ENCODE peak calls at places on chromosome X, in nine cellular contexts. T, E, K, I, N, B, W, S and J are unnamed samples.

GRCh38 chrX:75522565-75523411 is at the start of gene ZDHHC15:
- DNase-seq in T (peak), E (peak), K (peak), I (peak), N (peak), B (peak), W (peak), S (peak), J (no peak)

GRCh38 chrX:75544760-75545159 is 21.9 kb upstream of the ZDHHC15 start:
- DNase-seq in T (no peak), E (no peak), K (no peak), I (no peak), N (no peak), B (no peak), W (no peak), S (no peak), J (no peak)

GRCh38 chrX:42129541-42129940 is 206.2 kb upstream of the CASK start:
- DNase-seq in T (no peak), E (no peak), K (no peak), I (no peak), N (no peak), B (no peak), W (no peak), S (no peak), J (no peak)

GRCh38 chrX:119375561-119375960 is 23.6 kb upstream of the SLC25A43 start:
- DNase-seq in T (no peak), E (no peak), K (no peak), I (no peak), N (no peak), B (no peak), W (no peak), S (no peak), J (peak)

GRCh38 chrX:13396887-13397286 is 77.0 kb upstream of the ATXN3L start:
- DNase-seq in T (peak), E (no peak), K (no peak), I (peak), N (no peak), B (no peak), W (no peak), S (no peak), J (peak)

GRCh38 chrX:74119016-74119910 is 184.7 kb upstream of the ZCCHC13 start:
- DNase-seq in T (peak), E (no peak), K (no peak), I (peak), N (no peak), B (peak), W (peak), S (no peak), J (peak)

GRCh38 chrX:101958139-101958538 is 26.3 kb upstream of the ZMAT1 start:
- DNase-seq in T (peak), E (no peak), K (no peak), I (no peak), N (no peak), B (no peak), W (no peak), S (no peak), J (peak)

GRCh38 chrX:75038925-75039324 is 113.7 kb upstream of the NEXMIF start:
- DNase-seq in T (peak), E (no peak), K (no peak), I (peak), N (no peak), B (peak), W (peak), S (no peak), J (peak)

GRCh38 chrX:134692990-134693389 is 34.7 kb upstream of the PLAC1 start:
- DNase-seq in T (peak), E (no peak), K (no peak), I (peak), N (no peak), B (no peak), W (no peak), S (no peak), J (peak)

GRCh38 chrX:108312938-108313337 is 125.3 kb downstream of the COL4A6 start:
- DNase-seq in T (peak), E (peak), K (no peak), I (peak), N (no peak), B (peak), W (no peak), S (no peak), J (peak)

GRCh38 chrX:1134976-1135375 is 77.5 kb downstream of the CRLF2 start:
- DNase-seq in T (no peak), E (no peak), K (no peak), I (no peak), N (no peak), B (no peak), W (no peak), S (no peak), J (no peak)

GRCh38 chrX:27380163-27380845 is 82.8 kb downstream of the PPP4R3C start:
- DNase-seq in T (no peak), E (no peak), K (no peak), I (no peak), N (no peak), B (no peak), W (no peak), S (no peak), J (no peak)

GRCh38 chrX:47316276-47317025 is 53.9 kb upstream of the ZNF157 start:
- DNase-seq in T (no peak), E (no peak), K (no peak), I (no peak), N (no peak), B (peak), W (no peak), S (no peak), J (no peak)

GRCh38 chrX:62928906-62929305 is 422.2 kb downstream of the SPIN4 start:
- DNase-seq in T (no peak), E (no peak), K (no peak), I (no peak), N (no peak), B (no peak), W (no peak), S (no peak), J (no peak)

GRCh38 chrX:55119271-55119670 is 30.5 kb downstream of the PAGE2 start:
- DNase-seq in T (no peak), E (no peak), K (no peak), I (no peak), N (no peak), B (no peak), W (no peak), S (no peak), J (no peak)

GRCh38 chrX:143486105-143486504 is 31.2 kb downstream of the SPANXN3 start:
- DNase-seq in T (no peak), E (no peak), K (no peak), I (no peak), N (no peak), B (no peak), W (no peak), S (no peak), J (no peak)

GRCh38 chrX:54074826-54075225 is 30.6 kb upstream of the PHF8 start:
- DNase-seq in T (no peak), E (no peak), K (no peak), I (no peak), N (no peak), B (no peak), W (no peak), S (no peak), J (no peak)

GRCh38 chrX:31331928-31332327 is 260.1 kb upstream of the FTHL17 start:
- DNase-seq in T (no peak), E (no peak), K (no peak), I (no peak), N (no peak), B (peak), W (no peak), S (no peak), J (no peak)

GRCh38 chrX:318739-319578 is at the start of gene GTPBP6:
- DNase-seq in T (peak), E (peak), K (peak), I (peak), N (peak), B (peak), W (peak), S (peak), J (peak)

GRCh38 chrX:97398030-97398551 is 514.4 kb downstream of the RPA4 start:
- DNase-seq in T (no peak), E (no peak), K (no peak), I (peak), N (no peak), B (no peak), W (peak), S (no peak), J (no peak)

GRCh38 chrX:11899091-11899490 is 141.1 kb downstream of the MSL3 start:
- DNase-seq in T (peak), E (no peak), K (no peak), I (peak), N (no peak), B (no peak), W (no peak), S (no peak), J (no peak)

GRCh38 chrX:23503835-23504539 is 163.3 kb upstream of the PRDX4 start:
- DNase-seq in T (peak), E (peak), K (peak), I (peak), N (peak), B (peak), W (no peak), S (peak), J (peak)

GRCh38 chrX:140180585-140180984 is 215.3 kb upstream of the CXorf66 start:
- DNase-seq in T (peak), E (no peak), K (no peak), I (peak), N (no peak), B (no peak), W (no peak), S (no peak), J (peak)

GRCh38 chrX:43693602-43694406 is 37.7 kb downstream of the MAOA start:
- DNase-seq in T (peak), E (no peak), K (peak), I (no peak), N (no peak), B (peak), W (no peak), S (no peak), J (no peak)

GRCh38 chrX:72100051-72100755 is 31.5 kb downstream of the RTL5 start:
- DNase-seq in T (no peak), E (no peak), K (no peak), I (no peak), N (no peak), B (no peak), W (no peak), S (no peak), J (no peak)

GRCh38 chrX:18983711-18984380 is at the start of gene PHKA2:
- DNase-seq in T (peak), E (peak), K (peak), I (peak), N (peak), B (peak), W (peak), S (peak), J (peak)

GRCh38 chrX:12989456-12989855 is 14.5 kb downstream of the TMSB4X start:
- DNase-seq in T (peak), E (no peak), K (no peak), I (no peak), N (no peak), B (no peak), W (no peak), S (no peak), J (no peak)

GRCh38 chrX:139141370-139141769 is 389.2 kb upstream of the F9 start:
- DNase-seq in T (no peak), E (no peak), K (no peak), I (no peak), N (no peak), B (no peak), W (no peak), S (no peak), J (no peak)

GRCh38 chrX:64205735-64206491 is 405 bp upstream of the AMER1 start:
- DNase-seq in T (peak), E (peak), K (peak), I (peak), N (peak), B (peak), W (peak), S (peak), J (peak)
- TF ChIP-seq CTCF in T (no peak), E (peak), K (no peak), I (no peak), N (peak), B (no peak), W (no peak), S (no peak), J (no peak)

DNA sequence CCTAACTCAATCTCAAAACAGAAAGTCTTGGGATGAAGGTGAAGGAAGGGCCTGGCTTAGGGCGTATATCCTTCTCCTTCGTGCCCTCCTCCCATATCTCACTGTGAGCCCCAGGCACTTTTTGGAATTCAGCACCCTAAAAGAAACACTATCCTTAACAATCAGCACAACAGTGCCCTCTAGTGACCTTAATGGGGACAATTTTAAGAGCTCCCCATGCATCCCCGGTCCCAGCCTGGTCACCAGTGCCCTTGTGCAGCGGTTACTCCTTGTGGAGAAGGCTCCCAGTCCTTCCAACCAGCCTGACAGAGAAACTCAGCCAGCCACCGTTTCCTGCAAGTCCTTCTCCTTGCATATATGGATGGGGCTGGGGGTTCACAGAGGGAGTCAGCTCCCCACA is 4.2 kb downstream of the PAK3 start:
- DNase-seq in T (peak), E (no peak), K (no peak), I (no peak), N (no peak), B (peak), W (peak), S (no peak), J (peak)
- TF ChIP-seq CTCF in T (peak), E (no peak), K (no peak), I (peak), N (peak), B (peak), W (peak), S (peak), J (peak)

DNA sequence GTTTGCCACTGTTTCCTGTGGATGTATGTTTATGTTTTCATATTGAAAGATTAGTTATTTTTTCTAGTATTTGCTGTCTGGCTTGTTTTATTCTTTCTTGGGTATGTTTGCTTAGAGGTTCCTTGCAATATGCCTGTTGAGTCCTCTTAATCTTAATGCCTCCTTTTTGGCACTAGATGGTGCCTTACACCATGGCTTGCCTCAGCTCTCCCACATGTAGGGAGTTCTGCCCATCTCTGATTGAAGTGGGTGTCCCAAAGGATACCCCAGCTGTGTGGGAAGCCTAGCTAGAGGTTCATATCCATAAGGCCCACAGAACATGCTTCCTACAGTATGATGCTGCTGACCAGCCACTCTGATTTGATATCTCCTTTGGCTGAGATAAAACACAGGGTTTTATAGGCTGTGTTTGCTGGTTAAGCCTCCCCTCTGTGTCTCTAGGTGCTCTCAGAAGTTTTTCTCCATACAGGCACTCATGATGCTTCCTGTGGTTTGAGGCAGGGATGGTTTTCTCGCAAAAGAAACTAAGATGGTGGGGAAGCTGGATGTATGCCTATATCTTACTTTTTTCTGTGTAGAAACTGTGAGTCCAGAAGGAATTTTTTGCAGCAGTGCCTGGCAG is 162.4 kb downstream of the ASB9 start:
- DNase-seq in T (no peak), E (no peak), K (no peak), I (no peak), N (no peak), B (no peak), W (peak), S (no peak), J (no peak)
- TF ChIP-seq CTCF in T (no peak), E (no peak), K (no peak), I (no peak), N (no peak), B (no peak), W (peak), S (no peak), J (no peak)

DNA sequence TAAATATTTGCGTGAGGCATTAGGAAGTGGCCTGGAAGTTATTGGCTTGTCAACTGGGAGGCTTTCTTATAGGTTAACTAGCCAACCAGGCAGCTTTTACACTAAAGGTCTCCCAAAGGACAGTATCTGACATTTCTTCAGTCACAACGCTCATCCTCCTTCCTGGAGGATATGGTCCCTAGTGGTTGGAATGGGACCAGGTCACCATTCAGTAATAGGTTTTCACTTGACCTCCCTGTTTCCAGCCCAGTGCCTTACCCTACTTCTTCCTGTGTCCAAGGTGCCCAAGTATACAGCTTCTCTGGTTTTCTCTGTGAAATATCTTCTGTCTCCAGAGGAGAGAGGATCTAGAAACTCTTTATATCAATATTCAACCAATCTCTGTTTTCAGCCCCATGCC is 38.5 kb downstream of the RPS6KA3 start:
- DNase-seq in T (no peak), E (no peak), K (no peak), I (no peak), N (no peak), B (no peak), W (no peak), S (no peak), J (no peak)
- TF ChIP-seq CTCF in T (no peak), E (no peak), K (no peak), I (no peak), N (no peak), B (no peak), W (no peak), S (no peak), J (no peak)

GRCh38 chrX:132592880-132593279 is 104.0 kb upstream of the MBNL3 start:
- DNase-seq in T (peak), E (no peak), K (no peak), I (no peak), N (no peak), B (peak), W (peak), S (no peak), J (no peak)
- TF ChIP-seq CTCF in T (peak), E (peak), K (no peak), I (no peak), N (no peak), B (peak), W (no peak), S (no peak), J (peak)

GRCh38 chrX:16215660-16216059 is 48.4 kb downstream of the MAGEB17 start:
- DNase-seq in T (no peak), E (no peak), K (no peak), I (no peak), N (no peak), B (no peak), W (no peak), S (no peak), J (no peak)

GRCh38 chrX:16208601-16209000 is 41.3 kb downstream of the MAGEB17 start:
- DNase-seq in T (no peak), E (no peak), K (no peak), I (no peak), N (no peak), B (no peak), W (no peak), S (no peak), J (no peak)

GRCh38 chrX:16213970-16214369 is 46.7 kb downstream of the MAGEB17 start:
- DNase-seq in T (no peak), E (no peak), K (no peak), I (no peak), N (no peak), B (no peak), W (no peak), S (no peak), J (no peak)

GRCh38 chrX:16212024-16212423 is 44.7 kb downstream of the MAGEB17 start:
- DNase-seq in T (no peak), E (no peak), K (no peak), I (peak), N (no peak), B (no peak), W (no peak), S (no peak), J (peak)

GRCh38 chrX:16212436-16212835 is 45.2 kb downstream of the MAGEB17 start:
- DNase-seq in T (peak), E (no peak), K (no peak), I (no peak), N (no peak), B (peak), W (peak), S (no peak), J (peak)
- TF ChIP-seq CTCF in T (no peak), E (no peak), K (no peak), I (peak), N (no peak), B (no peak), W (no peak), S (no peak), J (peak)

DNA sequence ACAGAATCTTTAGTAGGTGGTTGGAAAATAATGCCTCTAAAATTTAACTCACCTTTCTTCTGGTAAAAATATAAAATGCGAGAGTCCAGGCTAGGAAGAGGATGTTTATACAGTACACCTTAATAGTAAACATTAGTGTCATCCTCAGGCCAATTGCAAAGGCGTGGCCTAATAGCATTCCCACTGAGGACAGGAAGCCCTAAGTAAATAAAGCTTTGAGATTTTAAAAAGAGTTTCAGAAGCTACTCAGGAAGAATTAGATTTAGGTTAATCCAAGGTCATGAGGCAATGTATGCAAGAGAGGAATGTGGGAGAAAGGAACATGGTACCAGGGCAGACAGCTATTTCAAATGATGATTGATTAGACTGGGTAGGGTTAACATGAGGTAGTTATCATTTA is 49.5 kb downstream of the RPGR start:
- DNase-seq in T (no peak), E (no peak), K (no peak), I (no peak), N (no peak), B (no peak), W (no peak), S (no peak), J (no peak)
- TF ChIP-seq CTCF in T (no peak), E (no peak), K (no peak), I (no peak), N (no peak), B (no peak), W (no peak), S (no peak), J (no peak)

GRCh38 chrX:8755813-8756212 is 23.9 kb upstream of the ANOS1 start:
- DNase-seq in T (no peak), E (no peak), K (no peak), I (peak), N (no peak), B (no peak), W (no peak), S (no peak), J (no peak)

GRCh38 chrX:8749697-8750096 is 17.8 kb upstream of the ANOS1 start:
- DNase-seq in T (no peak), E (no peak), K (no peak), I (no peak), N (no peak), B (no peak), W (no peak), S (no peak), J (no peak)

GRCh38 chrX:8760021-8760420 is 28.1 kb upstream of the ANOS1 start:
- DNase-seq in T (no peak), E (no peak), K (no peak), I (peak), N (no peak), B (no peak), W (no peak), S (no peak), J (no peak)

DNA sequence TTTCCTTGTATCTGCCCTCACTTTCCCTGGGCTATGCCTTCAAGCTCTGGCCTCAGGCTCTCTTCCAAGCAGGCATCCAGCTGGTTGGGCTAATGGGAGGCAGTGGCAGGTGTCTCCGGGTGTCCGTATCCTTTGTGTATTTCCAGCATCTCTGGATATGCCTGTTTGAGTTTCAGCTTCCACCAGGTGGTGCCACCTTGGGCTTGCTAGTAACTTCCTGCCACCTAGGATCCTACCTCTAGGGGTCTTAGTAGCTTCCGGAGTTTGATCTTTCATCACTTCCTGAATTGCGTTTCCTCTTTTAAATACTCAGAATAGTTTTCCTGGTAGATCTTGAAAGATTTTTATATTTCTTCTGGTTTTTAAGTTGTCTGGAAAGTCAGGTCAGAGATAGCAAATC is 23.2 kb upstream of the ANOS1 start:
- DNase-seq in T (no peak), E (no peak), K (no peak), I (no peak), N (no peak), B (no peak), W (peak), S (no peak), J (no peak)
- TF ChIP-seq CTCF in T (no peak), E (no peak), K (no peak), I (peak), N (no peak), B (no peak), W (peak), S (no peak), J (peak)